ENCODE peak calls at places on chromosomes 5 and 9, in six cellular contexts. J, U, E, G, X and C are unnamed samples.

GRCh38 chr5:160970605-160971191 is 118.7 kb upstream of the ATP10B start:
- DNase-seq in J (no peak), U (no peak), E (no peak), G (no peak), X (no peak), C (no peak)

GRCh38 chr9:127154390-127155191 is 32.2 kb upstream of the ANGPTL2 start:
- DNase-seq in J (peak), U (peak), E (no peak), G (no peak), X (peak), C (peak)

GRCh38 chr5:168368854-168369253 is 77.4 kb downstream of the WWC1 start:
- DNase-seq in J (no peak), U (no peak), E (no peak), G (no peak), X (no peak), C (no peak)

GRCh38 chr5:4855048-4855447 is 285.1 kb upstream of the ADAMTS16 start:
- DNase-seq in J (no peak), U (no peak), E (no peak), G (no peak), X (no peak), C (no peak)

GRCh38 chr5:14268738-14269137 is 125.6 kb downstream of the TRIO start:
- DNase-seq in J (no peak), U (no peak), E (no peak), G (no peak), X (peak), C (no peak)

GRCh38 chr5:168365581-168366081 is 74.2 kb downstream of the WWC1 start:
- DNase-seq in J (no peak), U (peak), E (no peak), G (no peak), X (no peak), C (no peak)

GRCh38 chr9:122144836-122145235 is 14.7 kb downstream of the NDUFA8 start:
- DNase-seq in J (no peak), U (no peak), E (no peak), G (no peak), X (peak), C (no peak)

GRCh38 chr5:150409638-150410523 is 2.8 kb downstream of the CD74 start:
- DNase-seq in J (peak), U (peak), E (peak), G (peak), X (peak), C (peak)

GRCh38 chr5:85148701-85149100 is 764.0 kb upstream of the EDIL3 start:
- DNase-seq in J (no peak), U (no peak), E (no peak), G (no peak), X (no peak), C (no peak)

GRCh38 chr5:170603578-170604565 is 100.1 kb downstream of the KCNIP1 start:
- DNase-seq in J (no peak), U (no peak), E (peak), G (peak), X (peak), C (peak)

GRCh38 chr9:136326061-136326776 is 1.1 kb upstream of the GPSM1 start:
- DNase-seq in J (no peak), U (no peak), E (no peak), G (no peak), X (peak), C (no peak)
- TF ChIP-seq POLR2AphosphoS5 in J (no peak), U (no peak), E (no peak), G (no peak), X (no peak), C (peak)

DNA sequence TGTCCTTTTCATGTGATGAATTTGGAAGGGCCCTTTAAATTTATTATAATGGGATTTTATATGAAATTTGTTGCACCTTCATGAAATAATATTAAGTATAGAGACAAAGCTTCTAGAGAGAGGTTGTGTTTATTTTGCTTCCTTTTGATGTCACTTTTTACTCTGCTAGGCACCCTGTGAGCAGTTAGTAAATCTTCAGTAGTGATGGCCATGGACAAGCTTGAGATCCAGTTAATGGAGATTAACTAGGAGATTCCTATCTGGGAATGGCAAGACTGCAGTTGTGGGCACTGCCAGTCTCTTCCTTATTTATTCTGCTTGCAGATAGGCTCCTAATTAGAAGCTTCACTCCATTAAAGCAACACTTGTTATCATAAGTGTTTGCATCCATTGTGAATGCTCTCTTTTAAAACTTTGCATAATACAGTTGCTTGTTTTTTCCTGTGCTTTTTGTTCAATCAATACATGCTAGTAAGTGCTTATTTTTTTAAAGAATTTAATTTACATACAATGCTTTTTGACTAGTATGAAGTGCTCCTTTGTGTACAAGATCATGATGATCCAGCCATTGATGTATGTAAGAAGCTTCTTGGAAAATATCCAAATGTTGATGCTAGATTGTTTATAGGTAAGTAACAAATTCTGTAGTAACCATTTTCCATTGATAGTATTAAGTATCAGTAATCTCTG is 25.9 kb downstream of the UGCG start:
- DNase-seq in J (no peak), U (no peak), E (no peak), G (no peak), X (no peak), C (no peak)
- TF ChIP-seq POLR2AphosphoS5 in J (no peak), U (no peak), E (no peak), G (no peak), X (no peak), C (no peak)

DNA sequence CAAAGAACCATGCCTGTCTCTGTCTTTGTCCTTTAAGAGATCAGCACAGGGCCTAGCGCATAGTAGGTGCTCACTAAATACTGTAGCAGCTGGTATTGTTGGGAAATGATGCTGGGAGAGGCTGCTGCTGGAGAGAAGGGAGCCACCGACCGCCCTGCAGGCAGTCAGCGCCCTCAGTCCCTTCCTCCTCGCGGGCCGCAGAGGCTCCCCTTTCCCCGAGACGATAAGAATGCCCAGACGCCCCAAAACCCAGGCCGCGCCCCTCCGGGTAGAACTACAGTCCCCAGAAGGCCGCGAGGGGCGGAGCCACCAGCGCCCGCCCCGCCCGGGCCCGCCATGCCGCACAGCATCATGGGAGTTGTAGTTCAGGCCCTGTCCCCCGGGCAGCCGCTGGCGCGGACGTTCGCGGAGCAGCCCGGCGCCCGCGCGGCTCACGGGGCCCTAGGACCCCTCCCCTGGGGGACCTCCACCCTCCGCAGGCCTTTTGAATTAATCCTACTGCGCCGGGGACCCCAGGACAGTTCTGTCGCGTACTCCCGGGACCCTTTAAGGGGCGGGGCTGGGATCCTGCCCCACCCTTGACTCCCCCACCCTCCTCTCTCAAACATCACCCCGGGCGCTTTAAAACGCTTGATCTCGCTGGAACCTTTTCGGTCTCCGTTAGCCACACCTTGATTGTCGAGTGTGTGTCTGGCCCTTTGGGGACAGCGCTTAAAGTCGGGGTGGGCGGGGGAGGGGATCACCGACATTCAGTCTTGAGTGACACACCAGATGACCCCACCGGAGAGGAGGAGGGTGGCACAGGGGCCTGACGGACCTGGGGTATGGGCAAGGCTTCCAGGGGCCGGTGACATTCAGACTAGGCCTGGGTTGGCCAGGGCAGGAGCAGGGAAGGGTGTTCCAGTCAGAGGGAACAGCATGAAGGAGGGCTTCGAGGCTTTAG is 24.8 kb upstream of the IER5L start:
- DNase-seq in J (no peak), U (peak), E (peak), G (peak), X (peak), C (peak)
- TF ChIP-seq POLR2AphosphoS5 in J (no peak), U (no peak), E (no peak), G (no peak), X (no peak), C (peak)

GRCh38 chr9:114283551-114284111 is 39.3 kb upstream of the ORM1 start:
- DNase-seq in J (no peak), U (no peak), E (no peak), G (no peak), X (no peak), C (peak)
- TF ChIP-seq POLR2AphosphoS5 in J (no peak), U (no peak), E (no peak), G (no peak), X (no peak), C (no peak)

DNA sequence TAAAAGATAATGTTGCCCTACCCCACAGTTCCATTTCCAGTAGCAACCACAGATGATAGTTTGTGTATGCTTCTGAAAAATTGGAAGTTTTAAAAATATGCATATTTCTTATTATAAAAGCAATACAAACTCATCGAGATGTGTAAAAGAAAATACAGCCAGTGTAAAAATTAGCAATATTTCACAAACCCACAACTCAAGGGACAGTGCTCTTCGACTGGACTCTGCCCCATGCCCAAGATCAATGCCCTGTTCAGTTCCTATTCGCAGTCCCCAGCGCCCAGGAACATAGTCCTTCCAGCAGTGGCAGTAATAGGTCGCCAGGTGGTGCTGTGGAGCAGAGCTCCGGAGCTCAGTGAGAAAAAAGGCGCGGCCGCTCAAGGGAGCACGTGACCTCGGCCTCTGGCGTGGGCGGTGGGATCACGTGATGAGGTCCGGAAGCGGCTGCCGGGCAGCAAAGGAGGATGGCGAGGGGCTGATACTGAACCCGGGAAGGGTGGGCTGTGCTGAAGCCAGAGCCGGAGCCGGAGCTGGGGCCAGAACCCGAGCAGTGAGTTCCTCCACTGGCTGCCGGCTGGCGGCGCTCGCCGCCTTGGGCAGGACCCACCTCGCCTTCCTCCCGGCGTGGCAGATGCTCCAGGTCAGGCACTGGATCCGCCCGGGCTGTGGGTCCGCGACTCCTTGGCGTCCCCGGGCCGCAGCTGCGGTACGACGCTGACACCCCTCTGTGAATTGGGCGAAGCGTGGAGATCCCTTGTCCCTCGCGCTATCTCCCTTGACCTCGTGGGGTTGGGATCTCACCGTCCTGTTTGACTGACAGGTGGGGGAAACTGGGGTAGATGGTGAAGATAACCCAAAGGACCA is at the start of gene SLC36A1:
- DNase-seq in J (peak), U (peak), E (peak), G (peak), X (peak), C (peak)
- TF ChIP-seq POLR2AphosphoS5 in J (peak), U (peak), E (peak), G (peak), X (peak), C (peak)

DNA sequence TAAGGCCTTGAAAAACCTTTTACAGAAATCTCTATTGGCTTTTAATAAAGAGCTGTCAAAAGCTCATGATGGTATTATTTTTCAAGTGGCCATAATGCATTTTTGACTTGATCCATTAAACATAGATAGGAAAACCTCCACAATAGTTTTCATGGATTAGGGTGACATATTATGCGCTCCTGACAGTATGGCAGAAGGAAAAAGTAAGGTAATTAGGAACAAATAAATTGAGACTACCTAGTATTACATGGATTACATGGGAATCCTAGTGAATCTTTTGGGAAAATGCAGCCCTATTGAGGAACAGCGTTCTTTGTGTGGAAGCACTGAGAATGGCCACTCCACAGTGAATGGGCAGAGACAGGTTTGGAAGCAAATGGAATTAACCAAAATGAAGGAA is 171.2 kb downstream of the TRPM3 start:
- DNase-seq in J (no peak), U (no peak), E (no peak), G (no peak), X (no peak), C (no peak)
- TF ChIP-seq POLR2AphosphoS5 in J (no peak), U (no peak), E (no peak), G (no peak), X (no peak), C (no peak)

GRCh38 chr5:156825688-156826087 is 24.4 kb upstream of the PPP1R2B start:
- DNase-seq in J (no peak), U (no peak), E (no peak), G (no peak), X (no peak), C (no peak)
- TF ChIP-seq POLR2AphosphoS5 in J (no peak), U (no peak), E (no peak), G (no peak), X (no peak), C (no peak)